ENCODE peak calls at places on chromosomes 3 and 15, in four cellular contexts. One of them, this sample, is unnamed.

GRCh38 chr3:118267588-118267987 is 767.1 kb downstream of the IGSF11 start:
- DNase-seq in PC-9: no peak
- DNase-seq in gastrocnemius medialis: no peak
- DNase-seq in adrenal gland: no peak
- DNase-seq in this sample: no peak

GRCh38 chr3:140152851-140153640 is 218.1 kb downstream of the CLSTN2 start:
- DNase-seq in PC-9: no peak
- DNase-seq in gastrocnemius medialis: no peak
- DNase-seq in adrenal gland: no peak
- DNase-seq in this sample: no peak

GRCh38 chr15:77580991-77581682 is 51.6 kb downstream of the LINGO1 start:
- DNase-seq in PC-9: no peak
- DNase-seq in gastrocnemius medialis: peak
- DNase-seq in adrenal gland: no peak
- DNase-seq in this sample: no peak

GRCh38 chr15:60602323-60602722 is 123.4 kb upstream of the ICE2 start:
- DNase-seq in PC-9: no peak
- DNase-seq in gastrocnemius medialis: no peak
- DNase-seq in adrenal gland: no peak
- DNase-seq in this sample: no peak

GRCh38 chr3:28291577-28291976 is 50.2 kb downstream of the CMC1 start:
- DNase-seq in PC-9: no peak
- DNase-seq in gastrocnemius medialis: no peak
- DNase-seq in adrenal gland: no peak
- DNase-seq in this sample: no peak

GRCh38 chr15:68389041-68389930 is 42.7 kb downstream of the ITGA11 start:
- DNase-seq in PC-9: no peak
- DNase-seq in gastrocnemius medialis: no peak
- DNase-seq in adrenal gland: peak
- DNase-seq in this sample: no peak

GRCh38 chr3:64666171-64666581 is 21.6 kb downstream of the ADAMTS9 start:
- DNase-seq in PC-9: peak
- DNase-seq in gastrocnemius medialis: no peak
- DNase-seq in adrenal gland: no peak
- DNase-seq in this sample: peak

GRCh38 chr3:67661079-67661478 is 6.7 kb upstream of the SUCLG2 start:
- DNase-seq in PC-9: no peak
- DNase-seq in gastrocnemius medialis: no peak
- DNase-seq in adrenal gland: no peak
- DNase-seq in this sample: no peak

GRCh38 chr3:100463002-100463401 is 29.4 kb upstream of the TMEM45A start:
- DNase-seq in PC-9: peak
- DNase-seq in gastrocnemius medialis: no peak
- DNase-seq in adrenal gland: peak
- DNase-seq in this sample: peak

GRCh38 chr3:188956839-188957489 is 214.8 kb upstream of the TPRG1 start:
- DNase-seq in PC-9: peak
- DNase-seq in gastrocnemius medialis: no peak
- DNase-seq in adrenal gland: no peak
- DNase-seq in this sample: no peak

GRCh38 chr3:87987952-87988351 is 70.9 kb downstream of the CGGBP1 start:
- DNase-seq in PC-9: no peak
- DNase-seq in gastrocnemius medialis: no peak
- DNase-seq in adrenal gland: no peak
- DNase-seq in this sample: no peak

GRCh38 chr3:159340877-159341500 is 539.1 kb downstream of the MFSD1 start:
- DNase-seq in PC-9: no peak
- DNase-seq in gastrocnemius medialis: no peak
- DNase-seq in adrenal gland: no peak
- DNase-seq in this sample: no peak

GRCh38 chr15:77944002-77944867 is 133.3 kb downstream of the TBC1D2B start:
- DNase-seq in PC-9: peak
- DNase-seq in gastrocnemius medialis: peak
- DNase-seq in adrenal gland: peak
- DNase-seq in this sample: peak

GRCh38 chr3:134315286-134316106 is 58.8 kb downstream of the AMOTL2 start:
- DNase-seq in PC-9: peak
- DNase-seq in gastrocnemius medialis: peak
- DNase-seq in adrenal gland: peak
- DNase-seq in this sample: no peak

GRCh38 chr3:10941972-10942371 is 50.6 kb upstream of the SLC6A1 start:
- DNase-seq in PC-9: no peak
- DNase-seq in gastrocnemius medialis: no peak
- DNase-seq in adrenal gland: no peak
- DNase-seq in this sample: peak

GRCh38 chr3:50068134-50068533 is 20.6 kb upstream of the RBM5 start:
- DNase-seq in PC-9: no peak
- DNase-seq in gastrocnemius medialis: no peak
- DNase-seq in adrenal gland: no peak
- DNase-seq in this sample: peak

GRCh38 chr3:36403661-36404060 is 23.4 kb downstream of the STAC start:
- DNase-seq in PC-9: no peak
- DNase-seq in gastrocnemius medialis: no peak
- DNase-seq in adrenal gland: no peak
- DNase-seq in this sample: no peak

GRCh38 chr3:127041933-127042332 is 59.0 kb downstream of the PLXNA1 start:
- DNase-seq in PC-9: no peak
- DNase-seq in gastrocnemius medialis: no peak
- DNase-seq in adrenal gland: no peak
- DNase-seq in this sample: no peak

GRCh38 chr3:139427283-139428060 is 38.0 kb upstream of the COPB2 start:
- DNase-seq in PC-9: peak
- DNase-seq in gastrocnemius medialis: no peak
- DNase-seq in adrenal gland: peak
- DNase-seq in this sample: peak

GRCh38 chr3:137764563-137765309 is 621 bp downstream of the SOX14 start:
- DNase-seq in PC-9: no peak
- DNase-seq in gastrocnemius medialis: no peak
- DNase-seq in adrenal gland: no peak
- DNase-seq in this sample: no peak
- H3K4me3 ChIP-seq in PC-9: no peak
- H3K4me3 ChIP-seq in gastrocnemius medialis: no peak
- H3K4me3 ChIP-seq in adrenal gland: no peak
- H3K4me3 ChIP-seq in this sample: peak

GRCh38 chr15:66803182-66803729 is 101.2 kb downstream of the SMAD6 start:
- DNase-seq in PC-9: peak
- DNase-seq in gastrocnemius medialis: peak
- DNase-seq in adrenal gland: peak
- DNase-seq in this sample: peak
- H3K27ac ChIP-seq in PC-9: peak
- H3K27ac ChIP-seq in gastrocnemius medialis: peak
- H3K27ac ChIP-seq in adrenal gland: peak
- H3K27ac ChIP-seq in this sample: peak

DNA sequence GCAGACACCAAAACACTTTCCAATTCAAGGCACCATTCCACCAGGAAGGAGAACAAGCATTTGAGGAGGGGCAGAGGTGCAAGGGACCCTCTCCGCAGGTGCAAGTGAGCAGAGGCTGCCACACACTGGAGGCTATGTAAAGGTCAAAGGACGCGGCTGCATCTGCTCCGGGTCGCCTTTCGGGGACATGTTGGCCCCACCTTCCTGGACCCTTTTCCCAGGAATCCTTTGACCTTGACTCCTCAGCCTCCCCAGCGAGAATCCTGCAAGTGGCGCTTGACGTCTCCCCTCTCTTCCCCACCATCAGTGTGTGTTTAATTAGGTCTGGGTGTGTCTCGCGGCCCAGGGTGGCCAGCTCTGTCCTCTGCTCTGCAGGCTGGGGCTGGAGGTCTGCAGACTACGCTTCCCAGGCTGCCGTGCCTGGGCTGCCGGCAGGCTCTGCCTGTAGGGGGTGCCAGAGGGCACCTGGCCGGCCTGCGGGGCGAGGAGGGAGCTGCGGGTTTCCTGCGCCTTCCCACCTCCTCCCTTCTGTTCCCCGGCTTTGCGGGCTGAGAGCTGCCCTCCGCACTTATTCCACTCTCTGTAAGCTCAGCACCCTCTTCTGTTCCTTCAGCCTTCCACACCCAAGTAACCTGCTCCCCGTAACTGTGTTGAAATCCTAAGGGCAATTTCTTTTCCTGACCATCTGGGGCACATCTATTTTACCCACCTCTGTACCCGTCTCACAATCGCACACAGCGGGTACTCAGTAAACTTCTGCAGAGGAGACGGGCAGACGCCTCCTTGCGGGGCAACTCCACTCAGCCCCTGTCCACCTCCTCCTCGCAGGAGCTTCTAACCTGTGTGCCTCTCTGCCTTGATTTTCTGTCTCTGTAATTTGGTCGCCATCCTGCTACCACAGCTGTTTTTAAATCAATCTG is 129.8 kb downstream of the NSMCE3 start:
- DNase-seq in PC-9: no peak
- DNase-seq in gastrocnemius medialis: no peak
- DNase-seq in adrenal gland: peak
- DNase-seq in this sample: peak
- H3K4me3 ChIP-seq in PC-9: no peak
- H3K4me3 ChIP-seq in gastrocnemius medialis: no peak
- H3K4me3 ChIP-seq in adrenal gland: no peak
- H3K4me3 ChIP-seq in this sample: no peak

GRCh38 chr3:23807161-23808015 is 1.6 kb downstream of the UBE2E1 start:
- DNase-seq in PC-9: no peak
- DNase-seq in gastrocnemius medialis: no peak
- DNase-seq in adrenal gland: no peak
- DNase-seq in this sample: peak

GRCh38 chr3:23804441-23805227 is 1.1 kb upstream of the UBE2E1 start:
- DNase-seq in PC-9: peak
- DNase-seq in gastrocnemius medialis: no peak
- DNase-seq in adrenal gland: no peak
- DNase-seq in this sample: peak

GRCh38 chr3:23806322-23807160 is 786 bp downstream of the UBE2E1 start:
- DNase-seq in PC-9: no peak
- DNase-seq in gastrocnemius medialis: no peak
- DNase-seq in adrenal gland: no peak
- DNase-seq in this sample: peak

GRCh38 chr3:23805881-23806321 is at the start of gene UBE2E1:
- DNase-seq in PC-9: no peak
- DNase-seq in gastrocnemius medialis: peak
- DNase-seq in adrenal gland: peak
- DNase-seq in this sample: peak

DNA sequence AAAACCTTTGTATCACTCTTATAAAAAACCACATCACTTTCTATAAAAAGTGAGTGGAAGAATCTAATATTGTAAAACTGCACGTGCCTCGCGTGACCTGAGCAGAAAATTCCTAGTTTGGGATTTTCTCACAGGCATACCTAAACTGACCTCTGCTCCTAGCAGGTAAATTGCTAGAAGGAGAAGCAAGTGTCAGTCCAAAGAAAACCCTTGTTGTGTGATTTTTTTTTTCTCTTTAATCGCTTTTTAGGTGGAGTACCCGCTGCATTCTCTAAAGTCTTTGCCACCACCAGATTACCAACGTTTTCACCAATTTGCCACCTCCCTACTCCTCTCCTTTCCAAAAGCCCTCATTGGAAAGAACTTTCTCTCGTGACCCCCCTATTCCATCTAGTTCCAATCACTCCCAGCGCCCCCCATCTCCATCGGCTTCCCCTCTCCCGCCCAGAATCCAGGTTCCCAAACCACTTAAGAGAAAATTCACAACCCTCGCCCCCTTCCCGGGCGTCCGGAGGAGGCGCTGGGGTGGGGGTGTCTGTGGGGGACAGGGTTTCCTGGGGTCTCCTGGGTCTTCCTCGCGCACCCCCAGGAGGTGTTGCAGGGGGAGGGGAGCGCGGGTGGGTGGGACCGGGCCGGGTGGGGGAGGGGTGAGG is 401 bp upstream of the UBE2E1 start:
- DNase-seq in PC-9: no peak
- DNase-seq in gastrocnemius medialis: no peak
- DNase-seq in adrenal gland: no peak
- DNase-seq in this sample: peak
- H3K27ac ChIP-seq in PC-9: peak
- H3K27ac ChIP-seq in gastrocnemius medialis: peak
- H3K27ac ChIP-seq in adrenal gland: peak
- H3K27ac ChIP-seq in this sample: no peak

DNA sequence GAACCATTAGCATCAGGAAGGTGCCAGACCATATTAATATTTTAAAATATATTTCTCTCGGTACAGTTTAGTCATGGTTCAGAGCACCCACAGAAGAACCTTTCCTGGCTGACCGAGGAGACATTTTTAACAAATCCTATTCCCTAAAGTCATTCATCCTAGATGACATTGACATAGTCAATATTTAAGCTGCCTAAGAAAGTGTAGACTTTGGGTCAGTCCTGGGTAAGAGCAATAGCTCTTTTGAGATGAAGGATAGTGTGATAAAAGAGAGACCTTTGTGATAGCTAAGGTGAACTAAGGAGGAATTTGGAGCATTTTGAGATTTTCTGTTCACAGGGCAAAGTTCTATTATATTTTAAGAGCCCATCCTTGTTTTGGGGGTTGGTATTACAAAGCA is 47.5 kb downstream of the ZNF609 start:
- DNase-seq in PC-9: no peak
- DNase-seq in gastrocnemius medialis: no peak
- DNase-seq in adrenal gland: no peak
- DNase-seq in this sample: no peak
- H3K4me3 ChIP-seq in PC-9: no peak
- H3K4me3 ChIP-seq in gastrocnemius medialis: no peak
- H3K4me3 ChIP-seq in adrenal gland: no peak
- H3K4me3 ChIP-seq in this sample: no peak

GRCh38 chr15:88572030-88572333 is 25.5 kb upstream of the DET1 start:
- DNase-seq in PC-9: no peak
- DNase-seq in gastrocnemius medialis: no peak
- DNase-seq in adrenal gland: no peak
- DNase-seq in this sample: no peak
- H3K27ac ChIP-seq in PC-9: no peak
- H3K27ac ChIP-seq in gastrocnemius medialis: no peak
- H3K27ac ChIP-seq in adrenal gland: no peak
- H3K27ac ChIP-seq in this sample: no peak

GRCh38 chr3:148698190-148698806 is 595 bp downstream of the AGTR1 start:
- DNase-seq in PC-9: no peak
- DNase-seq in gastrocnemius medialis: no peak
- DNase-seq in adrenal gland: no peak
- DNase-seq in this sample: no peak
- H3K4me3 ChIP-seq in PC-9: no peak
- H3K4me3 ChIP-seq in gastrocnemius medialis: peak
- H3K4me3 ChIP-seq in adrenal gland: no peak
- H3K4me3 ChIP-seq in this sample: peak

GRCh38 chr3:78867409-78868372 is 900.1 kb downstream of the ROBO1 start:
- DNase-seq in PC-9: no peak
- DNase-seq in gastrocnemius medialis: no peak
- DNase-seq in adrenal gland: no peak
- DNase-seq in this sample: peak
- H3K27ac ChIP-seq in PC-9: no peak
- H3K27ac ChIP-seq in gastrocnemius medialis: no peak
- H3K27ac ChIP-seq in adrenal gland: no peak
- H3K27ac ChIP-seq in this sample: no peak

This sample was measured in trophoblast cell.